ENCODE peak calls at places on chromosomes 7 and 10, in six cellular contexts. L is COR-L47; G is GM03348; A is activated CD8-positive, alpha-beta memory T cell treated with anti-CD3 and anti-CD28 coated beads for 48 hours; V is stimulated activated CD8-positive, alpha-beta memory T cell treated with anti-CD3 and anti-CD28 coated beads, Interleukin-2, amount 100 ng/mL, for 48 hours; C is ovary. D is an unnamed sample.

GRCh38 chr10:98172073-98172472 is 37.6 kb downstream of the R3HCC1L start:
- DNase-seq in G (peak; percentile 65), V (no peak), C (no peak), L (no peak), A (no peak), D (peak; percentile 67)

GRCh38 chr7:69764071-69764470 is 165.8 kb downstream of the AUTS2 start:
- DNase-seq in L (no peak), G (no peak), A (no peak), C (no peak), V (no peak), D (no peak)

GRCh38 chr7:43693687-43694398 is 35.5 kb downstream of the COA1 start:
- DNase-seq in L (no peak), G (peak; percentile 54), C (no peak), V (no peak), A (no peak), D (peak; percentile 41)

GRCh38 chr7:145082366-145083240 is 246.8 kb upstream of the TPK1 start:
- DNase-seq in C (no peak), G (no peak), V (no peak), L (peak; percentile 89), A (no peak), D (no peak)

GRCh38 chr7:22193361-22194016 is 163.5 kb downstream of the RAPGEF5 start:
- DNase-seq in G (peak; percentile 51), V (no peak), A (no peak), L (no peak), C (peak; percentile 34), D (peak; percentile 40)

GRCh38 chr7:132029369-132030160 is 473.1 kb upstream of the PODXL start:
- DNase-seq in A (no peak), L (no peak), G (no peak), C (no peak), V (no peak), D (no peak)

GRCh38 chr7:103918928-103919868 is 70.3 kb downstream of the RELN start:
- DNase-seq in V (no peak), L (no peak), A (no peak), G (no peak), C (no peak), D (no peak)

GRCh38 chr10:97356318-97356914 is 21.9 kb upstream of the FRAT2 start:
- DNase-seq in L (no peak), V (no peak), A (no peak), G (peak; percentile 57), C (no peak), D (peak; percentile 26)

GRCh38 chr10:44206127-44206818 is 178.6 kb downstream of the CXCL12 start:
- DNase-seq in G (no peak), L (no peak), C (no peak), A (no peak), V (no peak), D (no peak)

GRCh38 chr10:93471110-93471651 is 11.0 kb downstream of the MYOF start:
- DNase-seq in A (no peak), G (peak; percentile 75), L (no peak), V (no peak), C (no peak), D (peak; percentile 96)

GRCh38 chr10:112374724-112375541 is 1.0 kb downstream of the ACSL5 start:
- DNase-seq in L (no peak), G (no peak), C (no peak), A (no peak), V (no peak), D (no peak)

GRCh38 chr7:6419310-6419773 is 28.4 kb downstream of the DAGLB start:
- DNase-seq in L (no peak), A (no peak), C (no peak), V (no peak), G (no peak), D (peak; percentile 64)

GRCh38 chr7:44379366-44380178 is 54.2 kb upstream of the CAMK2B start:
- DNase-seq in V (no peak), G (peak; percentile 57), L (no peak), A (no peak), C (no peak), D (no peak)

GRCh38 chr7:106116162-106116704 is 4.1 kb upstream of the SYPL1 start:
- DNase-seq in L (no peak), C (no peak), G (no peak), V (no peak), A (no peak), D (no peak)

D was measured in fibroblast of gingiva.